ENCODE peak calls at places on chromosomes 11 and 22, in seven cellular contexts. D is esophagus squamous epithelium, I is IMR-90, Z is uterus, O is H9, W is fibroblast of lung, B is K562. M is an unnamed sample.
A peak's percentile ranks its signal among the peaks of the same experiment; 100 is the strongest.

GRCh38 chr22:41351011-41351410 is 30.7 kb upstream of the TEF start:
- DNase-seq in D (no peak), I (no peak), Z (no peak), O (no peak), W (no peak), B (no peak), M (no peak)

GRCh38 chr11:123351375-123351774 is 78.7 kb upstream of the GRAMD1B start:
- DNase-seq in D (no peak), I (no peak), Z (no peak), O (peak; percentile 56), W (peak; percentile 18), B (no peak), M (no peak)

GRCh38 chr11:26204110-26204509 is 127.8 kb upstream of the ANO3 start:
- DNase-seq in D (no peak), I (no peak), Z (no peak), O (no peak), W (no peak), B (no peak), M (no peak)

GRCh38 chr22:43750751-43751150 is 61.4 kb downstream of the EFCAB6 start:
- DNase-seq in D (no peak), I (no peak), Z (no peak), O (no peak), W (no peak), B (no peak), M (no peak)

GRCh38 chr11:34086554-34087278 is 18.7 kb upstream of the NAT10 start:
- DNase-seq in D (no peak), I (peak; percentile 70), Z (no peak), O (no peak), W (no peak), B (no peak), M (no peak)

GRCh38 chr11:119373917-119374631 is 7.4 kb downstream of the USP2 start:
- DNase-seq in D (no peak), I (peak; percentile 75), Z (peak; percentile 76), O (peak; percentile 88), W (peak; percentile 86), B (peak; percentile 63), M (no peak)

GRCh38 chr11:113474362-113475159 is 637 bp downstream of the DRD2 start:
- DNase-seq in D (no peak), I (peak; percentile 66), Z (peak; percentile 67), O (peak; percentile 91), W (peak; percentile 73), B (peak; percentile 80), M (peak; percentile 30)

GRCh38 chr11:58524232-58525036 is 16.5 kb upstream of the OR5B21 start:
- DNase-seq in D (no peak), I (peak; percentile 89), Z (peak; percentile 63), O (peak; percentile 80), W (peak; percentile 87), B (peak; percentile 74), M (peak; percentile 23)

GRCh38 chr22:36938028-36938425 is 24.6 kb downstream of the CSF2RB start:
- DNase-seq in D (no peak), I (no peak), Z (no peak), O (no peak), W (no peak), B (no peak), M (no peak)

GRCh38 chr22:29337631-29338284 is 22.3 kb upstream of the RASL10A start:
- DNase-seq in D (no peak), I (no peak), Z (no peak), O (no peak), W (no peak), B (no peak), M (no peak)

GRCh38 chr11:64227405-64227956 is 1.4 kb downstream of the NUDT22 start:
- DNase-seq in D (no peak), I (no peak), Z (peak; percentile 24), O (no peak), W (no peak), B (no peak), M (no peak)

GRCh38 chr11:63845305-63845704 is 6.4 kb downstream of the MARK2 start:
- DNase-seq in D (no peak), I (peak; percentile 91), Z (no peak), O (no peak), W (peak; percentile 56), B (no peak), M (no peak)

DNA sequence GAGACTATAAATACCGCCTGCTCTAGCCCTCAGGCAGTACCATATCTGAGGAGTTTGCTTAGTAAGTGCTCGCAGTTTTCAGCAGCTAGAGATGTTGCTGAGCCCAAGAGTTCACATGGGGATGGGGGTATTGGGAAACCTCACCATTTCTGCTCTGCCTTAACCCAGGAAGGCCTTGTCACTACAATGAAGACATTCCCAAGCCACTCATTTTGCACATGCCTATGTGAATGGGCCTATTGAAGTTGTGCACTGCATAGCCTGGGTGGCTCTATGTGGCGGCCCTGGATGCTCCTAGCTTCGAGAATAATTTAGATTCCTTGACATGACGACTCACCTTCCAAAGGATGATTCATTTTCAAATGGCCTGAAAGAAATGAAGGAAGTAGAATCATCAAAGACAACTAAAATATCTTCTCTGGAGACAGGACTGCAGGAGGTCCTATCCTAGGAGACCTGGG is 163.4 kb downstream of the ADAMTS15 start:
- DNase-seq in D (no peak), I (peak; percentile 88), Z (no peak), O (no peak), W (peak; percentile 70), B (no peak), M (no peak)
- H3K27ac ChIP-seq in D (no peak overlapping the region), I (peak overlapping the region; percentile 68), Z (no peak overlapping the region), O (no peak overlapping the region), W (peak overlapping the region; percentile 63), B (no peak overlapping the region), M (no peak overlapping the region)

GRCh38 chr11:88293931-88294330 is 43.6 kb downstream of the CTSC start:
- DNase-seq in D (no peak), I (peak; percentile 65), Z (no peak), O (no peak), W (peak; percentile 37), B (no peak), M (no peak)

GRCh38 chr11:88288560-88288959 is 49.0 kb downstream of the CTSC start:
- DNase-seq in D (no peak), I (peak; percentile 36), Z (no peak), O (no peak), W (peak; percentile 43), B (no peak), M (no peak)

GRCh38 chr11:88297320-88298263 is 39.9 kb downstream of the CTSC start:
- DNase-seq in D (no peak), I (no peak), Z (no peak), O (no peak), W (no peak), B (no peak), M (no peak)

GRCh38 chr11:88295028-88295427 is 42.5 kb downstream of the CTSC start:
- DNase-seq in D (no peak), I (no peak), Z (no peak), O (no peak), W (no peak), B (no peak), M (no peak)

DNA sequence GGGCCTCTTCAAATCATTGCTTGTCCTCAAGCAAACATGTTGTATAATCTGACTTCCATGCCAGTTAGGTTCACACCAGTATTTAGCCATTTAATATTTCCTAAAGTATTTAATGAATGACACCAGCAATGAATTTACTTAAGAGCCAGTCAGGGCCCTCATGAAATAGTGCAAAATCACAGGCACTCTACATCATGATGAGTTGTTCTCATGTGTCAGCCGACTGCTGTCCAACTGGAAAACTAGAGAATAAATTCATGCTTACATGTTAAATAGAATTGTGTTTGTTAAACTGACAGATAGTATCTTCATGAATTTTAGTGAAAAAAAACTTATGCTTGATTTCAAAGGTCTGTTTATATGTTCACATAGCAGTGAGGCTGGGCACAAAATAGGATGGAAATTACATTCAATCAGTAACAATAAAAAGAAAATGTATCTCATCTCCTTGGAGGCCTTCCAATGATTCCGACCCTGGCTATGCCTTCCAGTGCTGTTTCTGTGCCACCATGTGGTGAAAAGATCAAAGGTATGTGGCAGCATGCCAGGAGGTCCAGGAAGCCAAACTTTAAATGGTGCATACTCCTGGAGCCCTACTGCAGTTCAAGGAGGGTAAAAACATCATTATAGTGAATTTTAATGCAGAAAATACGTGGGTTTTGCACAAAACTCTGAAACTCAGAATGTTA is 45.2 kb downstream of the CTSC start:
- DNase-seq in D (no peak), I (peak; percentile 22), Z (peak; percentile 26), O (no peak), W (peak; percentile 22), B (no peak), M (no peak)
- TF ChIP-seq CTCF in D (no peak), I (no peak), Z (no peak), O (no peak), W (no peak), B (no peak), M (no peak)

GRCh38 chr11:1570531-1570895 is 1.6 kb downstream of the DUSP8 start:
- DNase-seq in D (no peak), I (no peak), Z (no peak), O (no peak), W (no peak), B (no peak), M (no peak)
- H3K27me3 ChIP-seq in D (no peaks in the 10 kb centered on the region), I (peaks cover 20% of the 10 kb centered on the region), Z (peaks cover 5% of the 10 kb centered on the region), O (peaks cover 19% of the 10 kb centered on the region), W (peaks cover 28% of the 10 kb centered on the region), B (no peaks in the 10 kb centered on the region), M (no peaks in the 10 kb centered on the region)

DNA sequence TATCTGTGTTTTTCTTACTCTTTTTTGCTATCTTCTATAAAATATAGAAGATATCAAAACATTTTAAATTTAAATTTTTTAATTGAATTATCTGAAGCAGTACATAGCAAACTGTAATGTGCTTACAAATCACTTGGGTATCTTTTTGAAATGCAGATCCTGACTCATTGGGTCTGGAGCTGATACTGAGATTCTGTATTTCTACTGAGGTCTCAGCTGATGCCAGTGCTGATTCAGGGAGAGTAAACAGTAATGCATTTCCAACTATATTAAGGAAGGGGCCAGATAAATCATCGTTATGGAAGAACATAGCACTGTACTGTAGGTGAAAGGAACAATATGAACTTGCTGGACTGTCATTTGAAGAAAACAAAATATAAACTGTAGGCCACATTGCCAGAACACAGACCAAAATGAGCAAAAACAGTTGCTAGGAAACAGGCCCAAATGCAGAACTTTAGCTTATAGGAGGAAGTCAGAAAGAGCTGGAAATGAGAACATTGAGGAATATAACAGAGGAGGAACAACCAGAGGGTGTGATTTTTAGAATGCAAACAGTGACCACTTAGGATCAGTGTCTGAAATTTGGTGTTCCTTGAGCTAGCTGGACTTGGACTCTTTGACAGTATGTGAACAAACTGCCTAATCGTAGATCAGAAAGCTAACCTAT is 3.3 kb downstream of the ARL14EP start:
- DNase-seq in D (no peak), I (peak; percentile 66), Z (no peak), O (no peak), W (no peak), B (no peak), M (no peak)
- H3K27ac ChIP-seq in D (no peak overlapping the region), I (no peak overlapping the region), Z (no peak overlapping the region), O (no peak overlapping the region), W (no peak overlapping the region), B (no peak overlapping the region), M (no peak overlapping the region)

M was measured in CD4-positive, alpha-beta T cell.